ENCODE peak calls at places on chromosomes 5 and 9, in nine cellular contexts. N is mesendoderm; Y is GM23338; V is GM23248; B is esophagus squamous epithelium; W is heart left ventricle; S is tibial artery; H is OCI-LY7; K is CD8-positive, alpha-beta T cell. J is an unnamed sample.

GRCh38 chr5:308672-309271 is 12.7 kb upstream of the AHRR start:
- DNase-seq in H (no peak), B (no peak), V (peak; percentile 61), N (no peak), K (no peak), Y (peak; percentile 37), W (no peak), S (no peak), J (no peak)

GRCh38 chr5:40841068-40841805 is at the start of gene CARD6:
- DNase-seq in S (no peak), N (no peak), B (no peak), V (peak; percentile 56), W (no peak), Y (no peak), H (no peak), K (no peak), J (no peak)

GRCh38 chr5:6889030-6889429 is 175.8 kb downstream of the TENT4A start:
- DNase-seq in B (no peak), H (no peak), N (no peak), V (no peak), S (no peak), W (no peak), Y (no peak), K (no peak), J (no peak)

GRCh38 chr5:134846641-134846960 is 833 bp downstream of the C5orf24 start:
- DNase-seq in Y (no peak), B (no peak), K (no peak), S (no peak), W (no peak), N (peak; percentile 27), V (peak; percentile 55), H (peak; percentile 50), J (no peak)

GRCh38 chr9:135198889-135199288 is 111.4 kb downstream of the OLFM1 start:
- DNase-seq in W (no peak), B (no peak), S (no peak), H (no peak), K (no peak), N (no peak), V (no peak), Y (peak; percentile 65), J (no peak)

GRCh38 chr9:20592673-20593072 is 29.6 kb downstream of the MLLT3 start:
- DNase-seq in V (no peak), S (no peak), W (no peak), Y (no peak), K (no peak), H (no peak), N (no peak), B (no peak), J (no peak)

GRCh38 chr5:143314664-143315063 is 88.8 kb downstream of the NR3C1 start:
- DNase-seq in Y (no peak), N (no peak), S (no peak), W (no peak), K (no peak), H (no peak), B (no peak), V (peak; percentile 92), J (no peak)

GRCh38 chr5:43772601-43773031 is 169.6 kb downstream of the NNT start:
- DNase-seq in Y (no peak), B (no peak), N (peak; percentile 65), V (peak; percentile 56), S (no peak), K (no peak), W (no peak), H (no peak), J (no peak)

GRCh38 chr5:54663876-54664275 is 146.3 kb downstream of the SNX18 start:
- DNase-seq in N (no peak), W (peak; percentile 49), K (no peak), B (no peak), Y (no peak), V (peak; percentile 96), H (no peak), S (peak; percentile 79), J (no peak)

GRCh38 chr9:74577956-74578355 is 80.8 kb downstream of the RORB start:
- DNase-seq in B (no peak), K (no peak), V (peak; percentile 23), N (peak; percentile 28), S (no peak), W (no peak), Y (peak; percentile 51), H (peak; percentile 15), J (no peak)

GRCh38 chr9:37966443-37967271 is 62.7 kb upstream of the SLC25A51 start:
- DNase-seq in B (no peak), H (no peak), N (no peak), V (no peak), W (no peak), Y (no peak), S (no peak), K (no peak), J (no peak)

GRCh38 chr5:159303286-159303685 is 27.0 kb downstream of the IL12B start:
- DNase-seq in N (no peak), S (no peak), Y (no peak), W (no peak), K (no peak), H (no peak), B (no peak), V (no peak), J (no peak)

GRCh38 chr9:101387871-101388506 is 3.2 kb upstream of the BAAT start:
- DNase-seq in W (no peak), N (peak; percentile 70), S (no peak), K (no peak), B (no peak), V (peak; percentile 75), Y (peak; percentile 86), H (peak; percentile 54), J (no peak)

GRCh38 chr9:121944741-121945191 is 148.3 kb downstream of the TTLL11 start:
- DNase-seq in W (no peak), H (peak; percentile 81), B (no peak), Y (no peak), K (no peak), S (no peak), N (no peak), V (peak; percentile 94), J (no peak)

GRCh38 chr9:72843525-72844439 is 109.1 kb downstream of the ALDH1A1 start:
- DNase-seq in K (no peak), Y (peak; percentile 68), H (no peak), N (peak; percentile 85), S (no peak), B (no peak), V (no peak), W (no peak), J (no peak)

GRCh38 chr5:18805376-18805775 is 1171.1 kb downstream of the TAF11L14 start:
- DNase-seq in W (no peak), Y (no peak), V (no peak), S (no peak), K (no peak), N (no peak), B (no peak), H (no peak), J (no peak)

DNA sequence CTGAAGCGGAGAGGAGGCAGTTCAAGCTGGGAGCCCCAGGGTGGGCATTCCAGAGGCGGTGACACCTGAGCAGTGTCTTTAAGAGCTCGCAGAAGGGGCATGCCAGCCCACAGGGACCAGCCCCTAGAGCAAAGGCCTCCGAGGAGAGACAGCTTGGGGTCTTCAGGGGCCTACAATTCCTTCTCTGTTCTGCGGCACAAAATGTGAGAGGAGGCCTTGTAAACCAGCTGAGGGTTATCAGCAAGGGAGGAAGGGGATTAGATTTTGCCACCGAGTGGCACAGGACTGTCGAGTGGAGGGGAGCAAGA is 505 bp upstream of the SIGMAR1 start:
- DNase-seq in K (no peak), N (no peak), W (no peak), Y (no peak), B (no peak), S (no peak), V (no peak), H (no peak), J (no peak)
- H3K27ac ChIP-seq in K (peak overlapping the region; percentile 55), N (no peak overlapping the region), W (peak overlapping the region; percentile 83), Y (no peak overlapping the region), B (peak overlapping the region; percentile 88), S (peak overlapping the region; percentile 87), V (peak overlapping the region; percentile 48), H (peak overlapping the region; percentile 48), J (peak overlapping the region; percentile 72)

DNA sequence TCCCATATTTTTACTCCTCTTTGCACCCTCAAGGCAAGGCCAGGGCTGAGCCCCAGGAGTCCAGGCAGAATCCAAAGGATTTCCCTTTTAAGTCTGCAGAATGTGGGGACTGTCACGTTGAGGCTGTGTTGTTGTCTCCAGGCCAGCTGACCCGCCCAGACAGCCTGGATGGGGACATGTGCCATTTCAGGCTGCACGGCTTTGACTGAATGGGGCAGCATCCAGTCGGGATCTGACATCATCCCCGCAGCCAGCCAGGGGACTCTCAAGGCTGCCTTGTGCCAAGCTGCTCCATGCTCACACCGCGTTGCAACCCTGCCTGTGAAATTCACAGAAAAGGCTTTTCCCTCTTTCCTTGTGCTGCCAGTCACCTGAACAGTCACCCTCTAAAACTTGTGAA is 2.2 kb upstream of the ZNF366 start:
- DNase-seq in W (peak; percentile 88), S (peak; percentile 77), H (no peak), K (no peak), V (peak; percentile 55), B (no peak), N (no peak), Y (no peak), J (no peak)
- H3K27ac ChIP-seq in W (peak overlapping the region; percentile 72), S (peak overlapping the region; percentile 67), H (no peak overlapping the region), K (no peak overlapping the region), V (peak overlapping the region; percentile 98), B (peak overlapping the region; percentile 40), N (no peak overlapping the region), Y (no peak overlapping the region), J (no peak overlapping the region)

DNA sequence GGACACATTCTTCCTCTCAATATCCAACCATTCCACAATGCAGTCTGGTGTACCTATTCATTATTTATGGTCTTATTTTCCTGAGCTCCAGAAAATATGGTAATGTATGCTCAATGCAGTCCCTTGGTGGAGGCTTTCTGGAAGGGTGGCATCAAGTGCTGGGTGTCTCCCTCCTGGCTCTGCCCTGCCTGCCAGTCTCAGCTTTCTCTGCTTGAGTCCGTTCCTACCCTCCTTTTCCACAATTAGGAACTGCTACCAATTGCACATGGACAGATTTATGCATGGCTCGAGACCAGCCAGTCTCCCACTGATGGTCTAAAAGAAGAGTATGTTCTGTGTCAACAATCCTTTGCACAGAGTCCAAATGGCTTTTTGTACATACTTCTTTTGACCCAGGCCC is 189.8 kb downstream of the TLE1 start:
- DNase-seq in V (no peak), S (no peak), Y (no peak), B (no peak), N (no peak), K (no peak), H (no peak), W (no peak), J (no peak)
- H3K27ac ChIP-seq in V (no peak overlapping the region), S (peak overlapping the region; percentile 72), Y (no peak overlapping the region), B (peak overlapping the region; percentile 59), N (no peak overlapping the region), K (no peak overlapping the region), H (no peak overlapping the region), W (no peak overlapping the region), J (no peak overlapping the region)

DNA sequence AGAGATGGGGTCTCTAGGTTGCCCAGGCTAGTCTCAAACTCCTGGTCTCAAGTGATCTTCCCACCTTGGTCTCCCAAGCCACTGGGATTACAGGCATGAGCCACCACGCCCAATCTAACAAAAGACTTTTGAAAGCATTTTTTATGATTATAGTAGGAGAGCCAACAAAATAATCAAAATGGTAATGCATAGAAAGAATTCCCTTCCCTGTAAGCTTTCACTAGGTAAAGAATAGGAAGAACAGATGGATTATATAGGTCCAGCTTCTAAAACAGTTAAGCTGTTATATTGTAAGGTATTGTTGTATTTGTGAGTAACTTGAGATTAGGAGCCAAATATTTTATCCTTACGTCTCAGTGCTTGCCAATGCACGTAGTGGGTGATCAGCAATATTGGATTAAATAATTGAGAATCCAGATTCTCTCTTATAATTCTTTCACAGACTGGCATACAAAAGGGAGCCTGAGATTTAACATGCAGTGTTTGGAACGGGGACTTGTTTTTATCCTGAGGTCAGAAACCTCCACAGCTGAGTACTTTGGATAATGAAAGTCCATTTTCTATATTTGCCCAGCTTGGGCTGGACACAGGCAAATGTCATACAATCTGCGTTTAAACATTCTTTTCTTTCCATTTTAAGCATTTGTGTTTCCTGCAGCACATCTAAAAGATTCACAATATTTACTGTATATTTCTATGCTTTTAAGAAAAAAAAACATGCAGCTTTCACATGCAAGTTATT is 238.5 kb downstream of the ARRDC3 start:
- DNase-seq in K (no peak), N (no peak), W (no peak), S (no peak), V (no peak), B (no peak), Y (no peak), H (no peak), J (no peak)
- H3K27ac ChIP-seq in K (no peak overlapping the region), N (no peak overlapping the region), W (peak overlapping the region; percentile 61), S (peak overlapping the region; percentile 58), V (no peak overlapping the region), B (peak overlapping the region; percentile 49), Y (no peak overlapping the region), H (no peak overlapping the region), J (no peak overlapping the region)

J was measured in CD4-positive, alpha-beta T cell.